ENCODE peak calls at places on chromosomes 7 and 10, in five cellular contexts. E, N, F, K and L are unnamed samples.

GRCh38 chr10:100130786-100131185 is 49.1 kb upstream of the CPN1 start:
- DNase-seq in K (no peak), E (no peak), F (no peak), N (no peak), L (peak)

GRCh38 chr10:102229810-102230263 is 3.7 kb downstream of the ELOVL3 start:
- DNase-seq in F (peak), N (peak), E (peak), K (no peak), L (peak)

GRCh38 chr10:36534471-36535002 is 590.9 kb upstream of the ANKRD30A start:
- DNase-seq in E (peak), K (peak), N (no peak), F (no peak), L (peak)

GRCh38 chr7:128919881-128920789 is 9.6 kb upstream of the KCP start:
- DNase-seq in F (no peak), E (no peak), K (no peak), N (no peak), L (no peak)

GRCh38 chr10:87713707-87714106 is 54.0 kb downstream of the PAPSS2 start:
- DNase-seq in N (no peak), F (no peak), K (no peak), E (no peak), L (no peak)

GRCh38 chr10:71378341-71379117 is 18.2 kb upstream of the CDH23 start:
- DNase-seq in F (no peak), K (no peak), E (no peak), N (no peak), L (no peak)

GRCh38 chr10:114311496-114312195 is 72.6 kb downstream of the VWA2 start:
- DNase-seq in E (no peak), F (no peak), K (no peak), N (no peak), L (no peak)

GRCh38 chr10:120477723-120478270 is 20.8 kb downstream of the PLPP4 start:
- DNase-seq in K (no peak), E (peak), F (no peak), N (no peak), L (no peak)

GRCh38 chr7:106365252-106366005 is 80.6 kb upstream of the NAMPT start:
- DNase-seq in E (no peak), K (no peak), N (no peak), F (peak), L (no peak)

GRCh38 chr10:59894114-59894513 is 12.2 kb downstream of the CCDC6 start:
- DNase-seq in K (peak), F (no peak), E (peak), N (no peak), L (no peak)

GRCh38 chr10:61973169-61973568 is 71.7 kb downstream of the ARID5B start:
- DNase-seq in F (no peak), K (no peak), N (no peak), E (no peak), L (no peak)

GRCh38 chr7:96833701-96834453 is 124.2 kb upstream of the SEM1 start:
- DNase-seq in N (no peak), F (no peak), E (peak), K (no peak), L (no peak)

GRCh38 chr10:132056663-132057062 is 9.1 kb upstream of the JAKMIP3 start:
- DNase-seq in K (no peak), F (no peak), E (no peak), N (no peak), L (no peak)

GRCh38 chr7:5514440-5515035 is 90.9 kb upstream of the TNRC18 start:
- DNase-seq in F (no peak), E (no peak), K (no peak), N (no peak), L (no peak)

GRCh38 chr10:119029613-119030420 is at the start of gene NANOS1:
- DNase-seq in E (peak), F (no peak), K (no peak), N (peak), L (peak)

GRCh38 chr10:20276127-20276979 is 460.1 kb downstream of the PLXDC2 start:
- DNase-seq in F (no peak), K (no peak), N (no peak), E (no peak), L (no peak)

GRCh38 chr10:47049056-47049851 is 138.0 kb downstream of the PTPN20 start:
- DNase-seq in N (no peak), E (no peak), K (no peak), F (no peak), L (no peak)

GRCh38 chr7:73770002-73770859 is at the start of gene CLDN3:
- DNase-seq in E (no peak), K (no peak), F (no peak), N (no peak), L (peak)

GRCh38 chr7:76108540-76109233 is 60.8 kb downstream of the MDH2 start:
- DNase-seq in F (no peak), E (peak), K (no peak), N (no peak), L (no peak)

GRCh38 chr7:137130751-137131158 is 212.8 kb downstream of the PTN start:
- DNase-seq in N (no peak), F (no peak), K (peak), E (peak), L (no peak)

GRCh38 chr7:110309941-110310340 is 781.0 kb upstream of the LRRN3 start:
- DNase-seq in N (no peak), F (no peak), K (peak), E (peak), L (no peak)

GRCh38 chr7:131157530-131158243 is 170.0 kb upstream of the MKLN1 start:
- DNase-seq in N (no peak), E (no peak), F (no peak), K (no peak), L (no peak)

GRCh38 chr7:47526466-47526865 is 55.4 kb downstream of the TNS3 start:
- DNase-seq in F (no peak), E (no peak), N (no peak), K (no peak), L (no peak)

GRCh38 chr10:62724465-62724864 is 80.1 kb upstream of the ADO start:
- DNase-seq in F (no peak), N (no peak), K (no peak), E (no peak), L (no peak)

GRCh38 chr10:69684020-69684980 is 54.3 kb downstream of the FAM241B start:
- DNase-seq in N (no peak), F (no peak), K (no peak), E (peak), L (no peak)

GRCh38 chr7:22949944-22950343 is 64.0 kb downstream of the HYCC1 start:
- DNase-seq in N (no peak), K (no peak), F (no peak), E (no peak), L (no peak)

GRCh38 chr7:80950550-80950967 is 31.7 kb upstream of the SEMA3C start:
- DNase-seq in K (no peak), F (no peak), N (no peak), E (no peak), L (no peak)

GRCh38 chr10:130924138-130924819 is 387.2 kb downstream of the TCERG1L start:
- DNase-seq in K (no peak), F (no peak), E (no peak), N (peak), L (no peak)

DNA sequence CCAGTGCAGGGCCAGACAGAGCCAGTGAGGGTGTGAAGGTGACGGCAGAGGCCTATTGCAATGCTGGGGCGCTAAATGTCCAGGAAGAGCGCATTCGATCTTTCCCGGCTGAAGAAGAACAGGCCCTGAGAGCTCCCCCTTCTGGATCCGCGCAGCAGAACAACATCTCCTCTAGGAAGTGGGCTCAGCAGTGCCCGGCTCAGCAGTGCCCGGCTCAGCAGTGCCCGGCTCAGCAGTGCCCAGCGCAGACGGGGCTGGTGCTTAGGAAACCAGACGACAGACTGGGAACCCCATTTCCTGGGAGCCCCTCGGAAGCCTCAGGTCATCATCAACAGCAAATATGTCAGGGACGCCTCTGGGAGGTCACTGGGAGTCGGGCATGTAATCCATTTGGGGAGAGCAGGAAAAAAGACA is 4.7 kb upstream of the NOS3 start:
- DNase-seq in E (peak), F (no peak), N (peak), K (no peak), L (peak)
- TF ChIP-seq CTCF in E (peak), F (peak), N (peak), K (peak), L (peak)

GRCh38 chr7:64310426-64310825 is 3.3 kb upstream of the ZNF736 start:
- DNase-seq in N (no peak), F (no peak), K (no peak), E (no peak), L (no peak)

GRCh38 chr7:64308019-64308275 is 5.8 kb upstream of the ZNF736 start:
- DNase-seq in F (no peak), N (peak), E (no peak), K (no peak), L (no peak)

GRCh38 chr7:64312826-64313225 is 935 bp upstream of the ZNF736 start:
- DNase-seq in K (no peak), F (no peak), N (no peak), E (no peak), L (no peak)

GRCh38 chr7:64307254-64308018 is 6.3 kb upstream of the ZNF736 start:
- DNase-seq in K (peak), E (peak), N (peak), F (peak), L (peak)
- H3K27ac ChIP-seq in K (peak), E (no peak), N (peak), F (peak), L (peak)

GRCh38 chr10:110642980-110643655 is 1.0 kb upstream of the RBM20 start:
- DNase-seq in N (no peak), E (no peak), K (no peak), F (no peak), L (no peak)

GRCh38 chr10:110646417-110647135 is 2.4 kb downstream of the RBM20 start:
- DNase-seq in K (no peak), N (no peak), F (no peak), E (no peak), L (no peak)

GRCh38 chr10:110647136-110647430 is 2.9 kb downstream of the RBM20 start:
- DNase-seq in K (no peak), E (no peak), F (no peak), N (no peak), L (no peak)

GRCh38 chr10:110643670-110644597 is at the start of gene RBM20:
- DNase-seq in F (no peak), N (no peak), E (no peak), K (no peak), L (peak)

GRCh38 chr10:110644598-110645462 is 694 bp downstream of the RBM20 start:
- DNase-seq in K (no peak), E (no peak), N (no peak), F (no peak), L (no peak)
- H3K4me3 ChIP-seq in K (peak), E (peak), N (no peak), F (no peak), L (peak)

DNA sequence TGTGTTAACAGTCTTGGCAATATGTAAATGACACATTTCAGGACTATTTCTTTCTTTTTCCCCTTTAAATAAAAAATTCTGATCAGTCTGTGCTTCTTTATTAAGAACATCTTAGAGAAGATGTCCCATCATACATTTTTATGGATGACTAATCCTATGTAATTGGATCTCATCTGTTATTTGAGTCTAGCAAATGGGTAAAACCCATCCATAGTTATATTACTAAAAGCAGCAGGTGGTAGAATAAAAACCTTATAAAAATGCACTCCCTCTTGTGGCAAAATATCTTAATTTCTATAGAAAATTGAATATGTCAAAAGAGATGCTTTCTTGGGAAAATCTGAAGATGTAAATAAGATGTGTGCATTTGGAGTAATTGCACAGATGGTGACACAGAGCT is 35.3 kb downstream of the TRRAP start:
- DNase-seq in F (no peak), N (no peak), E (no peak), K (no peak), L (no peak)
- TF ChIP-seq CTCF in F (no peak), N (no peak), E (no peak), K (peak), L (no peak)

DNA sequence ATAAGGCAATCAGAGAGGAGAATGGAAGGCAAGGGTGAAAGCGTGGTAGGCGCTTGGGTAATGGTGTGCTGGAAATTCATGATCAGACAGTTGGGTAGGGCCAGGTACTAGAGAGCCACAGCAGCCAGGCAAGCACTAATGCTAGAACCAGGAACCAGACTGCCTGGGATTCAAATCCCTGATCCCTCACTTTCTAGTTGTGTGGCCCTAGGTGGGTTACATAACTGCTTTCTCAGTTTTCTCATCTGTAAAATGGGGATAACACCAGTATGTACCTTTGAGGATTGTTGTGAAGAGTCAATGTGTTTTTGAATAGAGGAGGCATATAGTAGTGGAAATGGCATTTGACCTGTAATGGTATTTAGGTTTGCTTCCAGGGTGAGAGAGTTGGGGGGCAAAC is 225.9 kb downstream of the LRMDA start:
- DNase-seq in F (no peak), E (no peak), N (no peak), K (no peak), L (no peak)
- H3K27ac ChIP-seq in F (no peak), E (no peak), N (no peak), K (no peak), L (no peak)

GRCh38 chr7:158003441-158004122 is 584.0 kb downstream of the PTPRN2 start:
- DNase-seq in E (no peak), K (no peak), F (no peak), N (no peak), L (no peak)

GRCh38 chr7:158005531-158005930 is 582.1 kb downstream of the PTPRN2 start:
- DNase-seq in N (no peak), F (no peak), K (no peak), E (no peak), L (no peak)

GRCh38 chr7:158002486-158003080 is 585.0 kb downstream of the PTPRN2 start:
- DNase-seq in F (no peak), N (no peak), E (no peak), K (no peak), L (no peak)

GRCh38 chr7:158001621-158002320 is 585.9 kb downstream of the PTPRN2 start:
- DNase-seq in F (no peak), E (no peak), N (no peak), K (no peak), L (no peak)

GRCh38 chr7:158004123-158004490 is 583.5 kb downstream of the PTPRN2 start:
- DNase-seq in K (no peak), E (no peak), N (no peak), F (no peak), L (no peak)
- H3K4me3 ChIP-seq in K (no peak), E (no peak), N (no peak), F (no peak), L (no peak)

GRCh38 chr10:84341538-84341856 is 13.1 kb downstream of the CCSER2 start:
- DNase-seq in F (no peak), E (no peak), K (no peak), N (no peak), L (peak)
- TF ChIP-seq CTCF in F (no peak), E (peak), K (no peak), N (peak), L (peak)